ENCODE peak calls at places on chromosomes 12 and 14, in five cellular contexts. D is IMR-90, F is neuronal stem cell, Y is mesenchymal stem cell, L is H9. M is an unnamed sample.

GRCh38 chr12:77842430-77842829 is 11.7 kb downstream of the NAV3 start:
- DNase-seq in L (no peak), Y (no peak), D (no peak), F (no peak), M (peak)

GRCh38 chr12:56751712-56752598 is at the start of gene PRIM1:
- DNase-seq in D (peak), L (peak), Y (peak), F (peak), M (peak)

GRCh38 chr14:75011356-75012097 is 8.8 kb downstream of the EIF2B2 start:
- DNase-seq in L (no peak), F (no peak), Y (peak), D (peak), M (no peak)

GRCh38 chr12:65171073-65171472 is 1.7 kb downstream of the LEMD3 start:
- DNase-seq in L (no peak), D (peak), Y (peak), F (no peak), M (no peak)

GRCh38 chr12:34296143-34297041 is 274.1 kb downstream of the ALG10 start:
- DNase-seq in Y (no peak), D (no peak), L (no peak), F (no peak), M (no peak)

GRCh38 chr12:16350682-16351081 is 3.2 kb downstream of the MGST1 start:
- DNase-seq in D (peak), F (peak), L (no peak), Y (peak), M (peak)

GRCh38 chr12:24425601-24425970 is 476.1 kb upstream of the SOX5 start:
- DNase-seq in Y (peak), L (no peak), D (peak), F (no peak), M (no peak)

GRCh38 chr12:112443916-112444315 is 25.2 kb downstream of the PTPN11 start:
- DNase-seq in F (no peak), Y (no peak), L (no peak), D (no peak), M (no peak)

GRCh38 chr14:96285667-96286066 is 29.7 kb downstream of the BDKRB1 start:
- DNase-seq in F (no peak), D (peak), L (no peak), Y (peak), M (no peak)

GRCh38 chr14:71319646-71320045 is 412.4 kb downstream of the PCNX1 start:
- DNase-seq in L (no peak), F (no peak), D (peak), Y (no peak), M (peak)

GRCh38 chr14:59868021-59868420 is 2.6 kb downstream of the RTN1 start:
- DNase-seq in Y (no peak), F (no peak), L (no peak), D (no peak), M (no peak)

GRCh38 chr12:46521145-46521544 is 148.6 kb upstream of the SLC38A2 start:
- DNase-seq in D (no peak), F (no peak), Y (peak), L (no peak), M (no peak)

GRCh38 chr14:58131386-58131785 is 20.6 kb downstream of the ARMH4 start:
- DNase-seq in D (peak), Y (no peak), L (no peak), F (no peak), M (peak)

GRCh38 chr12:105278043-105278697 is 42.2 kb upstream of the APPL2 start:
- DNase-seq in F (no peak), Y (no peak), D (peak), L (no peak), M (no peak)

GRCh38 chr14:36570065-36570464 is 12.3 kb downstream of the NKX2-8 start:
- DNase-seq in Y (no peak), D (no peak), L (no peak), F (no peak), M (no peak)

GRCh38 chr14:105022276-105022670 is 1.4 kb upstream of the CDCA4 start:
- DNase-seq in F (no peak), Y (no peak), L (no peak), D (no peak), M (no peak)

GRCh38 chr12:50924131-50924438 is 28.3 kb upstream of the HIGD1C start:
- DNase-seq in F (no peak), Y (no peak), D (no peak), L (peak), M (no peak)
- H2BK120ac ChIP-seq in F (no peak), Y (no peak), D (peak), L (no peak), M (peak)

DNA sequence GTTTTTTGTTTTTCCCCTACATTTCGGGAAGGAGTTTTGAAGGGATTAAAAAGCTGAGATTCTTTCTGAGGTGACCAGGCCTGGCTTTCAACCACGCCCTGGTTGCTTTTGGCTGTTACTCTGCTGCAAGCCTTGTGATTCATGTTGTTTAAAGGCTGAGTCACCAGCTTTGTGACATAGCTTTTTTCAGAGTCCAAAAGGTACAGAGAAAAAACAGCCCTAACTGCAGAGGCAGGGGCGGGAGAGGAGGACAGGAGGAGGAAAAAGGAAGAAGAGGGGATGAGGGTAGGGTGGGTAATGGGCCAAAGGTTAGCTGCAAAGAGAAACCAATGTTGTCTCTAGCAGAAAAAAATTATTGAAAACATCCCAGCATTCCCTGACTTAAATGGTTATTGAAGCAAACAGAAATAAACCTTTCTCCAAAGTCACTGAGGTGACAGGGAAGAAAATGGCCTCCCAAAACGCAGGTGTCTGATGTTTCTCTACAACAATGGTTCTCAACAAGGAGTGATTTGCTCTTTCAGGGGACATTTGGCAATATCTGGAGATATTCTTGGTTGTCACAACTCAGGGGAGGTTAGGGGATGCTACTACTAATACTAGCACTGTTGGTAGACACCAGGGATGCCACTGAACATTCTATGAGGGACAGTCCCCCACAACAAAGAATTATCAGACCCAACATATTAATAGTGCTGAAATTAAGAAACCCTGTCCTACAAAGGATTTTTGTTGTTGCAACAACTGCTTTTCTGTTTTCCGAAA is 2.1 kb upstream of the UBC start:
- DNase-seq in Y (peak), L (no peak), D (peak), F (no peak), M (peak)
- H2BK120ac ChIP-seq in Y (peak), L (peak), D (peak), F (no peak), M (peak)

GRCh38 chr12:89325495-89325894 is 26.8 kb downstream of the DUSP6 start:
- DNase-seq in D (no peak), L (no peak), F (no peak), Y (no peak), M (peak)

GRCh38 chr12:89324437-89324836 is 27.9 kb downstream of the DUSP6 start:
- DNase-seq in F (no peak), L (no peak), Y (no peak), D (no peak), M (no peak)

GRCh38 chr12:89328483-89329030 is 23.7 kb downstream of the DUSP6 start:
- DNase-seq in L (no peak), Y (no peak), D (no peak), F (no peak), M (peak)

GRCh38 chr12:89327477-89328094 is 24.7 kb downstream of the DUSP6 start:
- DNase-seq in D (no peak), L (no peak), Y (no peak), F (no peak), M (no peak)

DNA sequence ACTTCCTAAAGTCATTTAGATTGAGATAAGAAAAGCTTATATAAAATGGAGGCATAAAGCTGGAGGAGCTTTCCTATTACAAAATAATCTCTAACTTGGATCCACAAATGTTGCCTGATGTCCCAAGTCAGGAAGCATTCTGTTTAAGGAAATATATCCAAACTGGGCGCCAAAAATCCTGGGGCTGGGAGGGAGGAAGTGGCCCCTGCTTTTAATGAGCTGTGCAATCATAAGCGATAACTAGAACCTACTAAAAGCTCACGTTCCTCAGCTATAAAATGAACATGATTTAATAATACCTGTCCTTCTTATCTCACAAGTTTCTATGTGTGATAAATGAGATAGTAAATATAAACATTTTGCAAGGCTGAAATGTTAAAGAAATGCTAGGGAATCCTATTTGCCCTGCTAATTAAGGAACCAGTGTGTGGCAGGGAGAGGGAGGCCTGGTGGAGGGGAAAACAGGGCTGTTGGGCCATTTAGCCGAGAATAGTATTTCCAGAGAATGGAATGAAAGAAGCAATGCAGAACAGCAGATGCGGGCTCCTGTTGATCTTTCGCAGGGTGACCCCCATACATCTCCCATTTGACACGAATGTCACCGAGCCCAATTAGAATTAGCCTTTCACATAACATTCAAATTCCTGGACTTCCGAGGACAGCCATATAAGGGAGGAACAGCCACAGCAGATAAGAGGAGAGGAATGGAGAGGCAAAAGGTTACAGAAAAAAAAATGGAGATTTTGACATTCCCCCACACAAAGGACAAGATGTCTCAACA is 25.9 kb downstream of the DUSP6 start:
- DNase-seq in L (no peak), Y (peak), D (no peak), F (peak), M (peak)
- H2BK120ac ChIP-seq in L (no peak), Y (no peak), D (no peak), F (no peak), M (peak)

GRCh38 chr12:22042981-22043669 is 2.9 kb upstream of the CMAS start:
- DNase-seq in D (peak), Y (peak), F (no peak), L (no peak), M (no peak)
- H2BK120ac ChIP-seq in D (peak), Y (no peak), F (no peak), L (no peak), M (no peak)

GRCh38 chr14:21556378-21557083 is 23.3 kb downstream of the OR10G3 start:
- DNase-seq in L (no peak), F (no peak), D (no peak), Y (no peak), M (no peak)
- H2BK120ac ChIP-seq in L (peak), F (no peak), D (no peak), Y (no peak), M (no peak)

GRCh38 chr12:19692566-19692965 is 253.3 kb downstream of the AEBP2 start:
- DNase-seq in L (no peak), D (no peak), F (no peak), Y (no peak), M (no peak)
- H2BK120ac ChIP-seq in L (no peak), D (no peak), F (no peak), Y (no peak), M (no peak)

GRCh38 chr12:124682425-124683329 is 115.3 kb upstream of the NCOR2 start:
- DNase-seq in Y (no peak), L (no peak), F (no peak), D (no peak), M (no peak)
- H2BK120ac ChIP-seq in Y (peak), L (no peak), F (no peak), D (peak), M (peak)

GRCh38 chr14:92503756-92504491 is 9.7 kb upstream of the RIN3 start:
- DNase-seq in F (no peak), D (peak), Y (peak), L (no peak), M (peak)
- H2BK120ac ChIP-seq in F (no peak), D (peak), Y (no peak), L (no peak), M (no peak)

M was measured in mesendoderm.